ENCODE peak calls at places on chromosomes 6 and 20, in six cellular contexts. O is kidney, E is lung, G is choroid plexus epithelial cell, V is astrocyte of the spinal cord, Y is natural killer cell. W is an unnamed sample.

GRCh38 chr6:35688605-35689322 is at the start of gene FKBP5:
- DNase-seq in O (peak), E (peak), G (peak), V (peak), Y (peak), W (peak)

GRCh38 chr6:44263357-44264100 is 1.8 kb downstream of the NFKBIE start:
- DNase-seq in O (no peak), E (no peak), G (peak), V (no peak), Y (no peak), W (no peak)

GRCh38 chr6:137863126-137863996 is 3.7 kb upstream of the TNFAIP3 start:
- DNase-seq in O (no peak), E (no peak), G (no peak), V (no peak), Y (no peak), W (no peak)

GRCh38 chr6:7241709-7242645 is 71.0 kb downstream of the SSR1 start:
- DNase-seq in O (no peak), E (no peak), G (peak), V (peak), Y (no peak), W (peak)

GRCh38 chr6:155325700-155326516 is 11.6 kb upstream of the TFB1M start:
- DNase-seq in O (no peak), E (no peak), G (no peak), V (no peak), Y (no peak), W (no peak)

GRCh38 chr6:114153448-114153847 is 182.5 kb upstream of the HDAC2 start:
- DNase-seq in O (no peak), E (no peak), G (no peak), V (no peak), Y (no peak), W (no peak)

GRCh38 chr20:23920936-23921335 is 41.4 kb upstream of the CST5 start:
- DNase-seq in O (no peak), E (no peak), G (no peak), V (no peak), Y (no peak), W (no peak)

GRCh38 chr20:46004187-46004586 is 4.5 kb upstream of the MMP9 start:
- DNase-seq in O (no peak), E (no peak), G (no peak), V (no peak), Y (no peak), W (no peak)

GRCh38 chr6:42260972-42261371 is 43.3 kb upstream of the MRPS10 start:
- DNase-seq in O (peak), E (no peak), G (peak), V (no peak), Y (no peak), W (peak)

GRCh38 chr6:47093169-47093568 is 51.0 kb upstream of the ADGRF1 start:
- DNase-seq in O (no peak), E (no peak), G (no peak), V (no peak), Y (no peak), W (no peak)

GRCh38 chr6:158457616-158458278 is 102.1 kb upstream of the TMEM181 start:
- DNase-seq in O (no peak), E (no peak), G (no peak), V (no peak), Y (no peak), W (no peak)

GRCh38 chr20:35342154-35342769 is 50.0 kb upstream of the FAM83C start:
- DNase-seq in O (no peak), E (no peak), G (peak), V (peak), Y (no peak), W (no peak)

GRCh38 chr6:16162003-16162402 is 33.1 kb downstream of the MYLIP start:
- DNase-seq in O (no peak), E (no peak), G (no peak), V (no peak), Y (no peak), W (no peak)

GRCh38 chr20:47099093-47099492 is 204.4 kb downstream of the EYA2 start:
- DNase-seq in O (no peak), E (no peak), G (no peak), V (no peak), Y (no peak), W (no peak)
- TF ChIP-seq CTCF in O (no peak), E (no peak), G (no peak), V (no peak), Y (no peak), W (no peak)

DNA sequence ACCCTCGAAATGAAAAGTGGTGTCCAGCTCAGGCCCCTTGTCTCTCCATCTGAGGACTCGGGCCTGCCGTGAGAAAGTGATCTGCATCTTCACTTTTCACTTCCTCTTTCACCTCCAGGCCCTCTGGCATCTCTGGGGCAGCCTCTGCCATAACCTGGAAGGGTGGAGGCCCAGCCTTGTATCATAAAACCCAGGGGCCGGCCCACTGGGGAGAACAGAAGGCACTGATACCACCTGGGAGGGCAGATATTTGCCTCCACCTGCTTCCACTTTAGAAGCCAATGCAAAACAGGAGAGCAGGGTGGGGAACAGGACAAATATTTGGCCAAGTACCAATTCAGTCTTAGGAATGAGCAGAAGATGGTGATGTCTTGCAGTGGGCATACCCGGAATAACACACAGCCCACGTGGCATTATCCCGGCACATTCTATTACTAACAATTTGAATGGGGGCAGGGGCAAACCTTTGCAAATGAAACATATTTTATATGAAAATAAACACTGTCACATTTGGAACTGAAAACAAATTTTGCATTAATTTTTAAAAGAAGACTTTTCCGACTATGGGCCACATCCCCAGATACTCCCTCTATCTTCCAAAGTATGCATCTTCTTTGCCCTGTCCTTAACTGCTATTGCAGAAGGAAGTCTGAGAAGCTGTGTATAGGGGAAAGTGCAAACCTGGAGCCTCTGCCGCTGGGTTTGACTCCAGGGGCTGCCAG is 69.2 kb upstream of the TBC1D7 start:
- DNase-seq in O (no peak), E (no peak), G (no peak), V (no peak), Y (no peak), W (no peak)
- TF ChIP-seq CTCF in O (no peak), E (no peak), G (peak), V (peak), Y (no peak), W (no peak)

GRCh38 chr20:62396367-62397239 is 9.7 kb downstream of the RPS21 start:
- DNase-seq in O (no peak), E (no peak), G (no peak), V (no peak), Y (no peak), W (no peak)

GRCh38 chr20:62393266-62393665 is 6.4 kb downstream of the RPS21 start:
- DNase-seq in O (no peak), E (no peak), G (no peak), V (no peak), Y (no peak), W (no peak)

GRCh38 chr20:62394248-62395245 is 7.6 kb downstream of the RPS21 start:
- DNase-seq in O (no peak), E (no peak), G (no peak), V (no peak), Y (no peak), W (no peak)

GRCh38 chr20:62393830-62394229 is 6.9 kb downstream of the RPS21 start:
- DNase-seq in O (no peak), E (no peak), G (no peak), V (no peak), Y (no peak), W (no peak)

DNA sequence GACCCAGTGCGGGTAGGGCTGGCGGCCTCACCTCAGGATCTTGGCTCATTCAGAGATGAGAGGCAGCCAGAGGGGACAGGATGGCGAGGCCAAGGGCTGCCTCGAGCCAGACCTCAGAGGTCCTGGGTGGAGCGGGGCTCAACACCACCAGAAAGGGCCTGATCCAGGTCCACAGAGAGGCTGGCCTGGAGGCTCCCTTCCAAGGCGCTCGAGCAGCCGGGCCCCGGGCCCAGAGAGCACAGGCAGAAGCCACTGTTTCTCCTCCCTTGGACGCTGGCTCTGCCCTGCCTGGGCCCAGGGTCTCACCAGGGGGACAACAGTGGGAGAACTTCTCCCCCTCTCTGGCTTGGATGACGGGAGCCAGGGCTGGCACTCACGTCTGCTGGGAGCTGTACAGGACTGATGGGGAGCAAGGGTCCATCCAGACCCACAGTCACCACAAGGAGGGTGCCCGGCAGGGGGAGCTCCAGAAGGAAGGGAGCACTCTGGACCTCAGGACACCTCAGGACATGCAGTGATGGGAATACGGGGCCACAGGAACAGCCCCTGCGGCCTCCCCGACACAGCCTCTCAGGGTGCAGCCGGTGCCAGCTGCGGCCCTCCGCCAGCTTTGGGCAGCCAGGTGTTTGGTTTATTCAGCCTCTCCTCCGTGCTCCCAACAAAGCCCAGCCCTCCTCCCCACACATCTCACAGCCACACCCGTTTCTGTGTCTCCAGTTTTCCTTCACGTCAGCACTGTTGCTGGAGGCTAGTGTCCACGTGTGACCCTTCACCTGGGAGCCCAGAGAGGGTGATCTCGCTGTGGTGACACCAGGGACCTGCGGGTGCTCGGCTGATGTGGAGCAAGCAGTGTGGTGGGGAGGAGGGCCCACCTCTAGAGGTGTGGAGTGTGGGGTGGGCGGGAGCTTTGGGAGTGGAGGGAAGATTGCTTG is 8.7 kb downstream of the RPS21 start:
- DNase-seq in O (no peak), E (no peak), G (no peak), V (no peak), Y (no peak), W (no peak)
- TF ChIP-seq CTCF in O (no peak), E (no peak), G (peak), V (peak), Y (no peak), W (no peak)

DNA sequence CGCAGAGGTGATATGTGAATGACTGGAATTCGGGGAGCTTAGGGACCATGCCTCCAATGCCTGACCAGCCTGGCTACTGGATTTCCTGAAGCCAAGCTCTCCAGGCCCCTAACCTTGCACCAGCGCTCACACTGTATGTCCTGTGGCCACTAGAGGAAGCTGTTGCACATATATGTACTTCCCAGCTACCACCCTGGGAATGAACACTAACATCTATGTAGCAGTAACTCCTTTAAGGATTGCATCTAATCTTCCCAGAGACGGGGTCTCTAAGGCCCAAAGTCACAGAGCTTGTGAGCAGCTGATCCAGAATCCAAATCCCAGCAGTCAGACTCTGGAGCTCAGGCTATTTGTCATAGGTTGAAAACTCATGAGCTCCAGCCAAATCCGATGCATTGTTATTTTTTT is 20.4 kb upstream of the BPIFB1 start:
- DNase-seq in O (no peak), E (no peak), G (peak), V (peak), Y (no peak), W (peak)
- TF ChIP-seq CTCF in O (peak), E (peak), G (peak), V (peak), Y (no peak), W (peak)

DNA sequence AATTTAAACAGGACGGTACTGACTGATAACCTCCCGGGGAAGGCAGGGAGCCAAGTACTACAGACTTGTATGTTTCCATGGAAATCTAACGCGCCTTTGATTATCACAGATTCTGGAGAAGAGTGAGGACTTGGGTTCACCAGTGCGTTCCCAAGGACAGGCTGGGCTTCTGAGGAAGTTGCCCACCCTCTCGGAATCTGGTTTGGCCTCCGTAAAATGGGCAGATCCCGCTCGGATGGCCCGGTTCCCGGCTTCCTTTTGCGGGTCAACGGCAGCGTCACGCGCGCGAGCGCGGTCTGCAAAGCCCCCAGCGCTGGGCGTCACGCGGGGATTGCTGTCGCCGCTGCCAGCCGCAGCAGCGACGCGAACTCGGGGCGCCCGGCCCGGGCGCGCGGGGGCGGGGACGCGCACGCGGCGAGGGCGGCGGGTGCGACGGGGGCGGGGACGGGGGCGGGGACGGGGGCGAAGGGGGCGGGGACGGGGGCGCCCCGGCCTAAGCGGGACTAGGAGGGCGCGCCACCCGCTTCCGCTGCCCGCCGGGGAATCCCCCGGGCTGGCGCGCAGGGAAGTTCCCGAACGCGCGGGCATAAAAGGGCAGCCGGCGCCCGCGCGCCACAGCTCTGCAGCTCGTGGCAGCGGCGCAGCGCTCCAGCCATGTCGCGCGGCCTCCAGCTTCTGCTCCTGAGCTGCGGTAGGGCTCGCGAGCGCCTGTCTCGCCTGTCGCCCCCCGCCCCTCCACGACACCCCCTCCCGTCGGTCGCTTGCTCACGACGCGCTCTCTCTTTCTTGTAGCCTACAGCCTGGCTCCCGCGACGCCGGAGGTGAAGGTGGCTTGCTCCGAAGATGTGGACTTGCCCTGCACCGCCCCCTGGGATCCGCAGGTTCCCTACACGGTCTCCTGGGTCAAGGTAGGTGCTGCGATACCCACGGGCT is at the start of gene CD83:
- DNase-seq in O (peak), E (peak), G (peak), V (no peak), Y (peak), W (peak)
- TF ChIP-seq CTCF in O (no peak), E (no peak), G (peak), V (peak), Y (no peak), W (peak)

GRCh38 chr20:36402708-36403107 is 96.6 kb downstream of the DLGAP4 start:
- DNase-seq in O (no peak), E (no peak), G (no peak), V (no peak), Y (no peak), W (no peak)

GRCh38 chr20:36407196-36407733 is 101.1 kb downstream of the DLGAP4 start:
- DNase-seq in O (no peak), E (no peak), G (peak), V (no peak), Y (no peak), W (no peak)

GRCh38 chr20:36405255-36405654 is 99.1 kb downstream of the DLGAP4 start:
- DNase-seq in O (no peak), E (no peak), G (peak), V (no peak), Y (no peak), W (no peak)

GRCh38 chr20:36404435-36404978 is 98.4 kb downstream of the DLGAP4 start:
- DNase-seq in O (no peak), E (no peak), G (no peak), V (no peak), Y (no peak), W (no peak)

DNA sequence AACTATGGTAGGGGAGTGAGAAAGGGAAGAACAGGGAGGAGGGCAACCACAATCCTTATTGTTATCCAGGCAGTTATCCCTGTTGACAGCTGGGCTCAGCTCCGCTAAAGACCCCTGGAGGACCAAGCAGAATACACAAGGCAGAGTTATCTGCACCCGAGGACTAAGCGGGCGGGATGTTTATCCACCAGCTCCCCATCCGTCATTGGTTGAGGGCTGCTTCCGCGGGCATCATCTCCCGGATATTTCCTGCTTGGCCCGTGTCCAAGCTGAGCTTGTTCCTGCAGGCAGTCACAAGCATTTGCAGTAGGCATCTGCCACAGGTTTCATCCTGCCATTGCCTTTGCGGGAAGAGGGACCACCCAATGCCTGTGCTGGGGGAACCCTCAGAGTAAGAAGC is 102.1 kb downstream of the DLGAP4 start:
- DNase-seq in O (peak), E (no peak), G (peak), V (no peak), Y (no peak), W (no peak)
- TF ChIP-seq CTCF in O (no peak), E (no peak), G (no peak), V (no peak), Y (no peak), W (no peak)

DNA sequence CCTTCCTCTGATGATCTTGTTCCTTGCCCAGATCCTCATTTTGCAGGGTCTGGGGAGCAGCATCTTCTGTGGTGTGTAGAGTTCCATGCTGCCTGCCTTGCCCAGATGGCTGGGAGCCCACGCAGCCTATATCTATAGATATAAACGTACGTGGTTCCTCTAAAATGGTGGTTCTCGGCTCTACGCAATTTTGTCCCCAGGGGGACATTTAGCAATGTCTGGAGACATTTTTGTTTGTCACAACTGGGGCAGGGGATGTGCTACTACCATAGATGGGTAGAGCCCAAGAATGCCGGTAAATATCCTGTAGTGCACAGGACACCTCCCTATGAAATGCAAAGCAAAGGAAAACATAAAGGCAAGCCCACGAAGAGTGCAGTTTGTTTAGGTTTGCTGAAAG is 98.4 kb upstream of the SPACA1 start:
- DNase-seq in O (no peak), E (no peak), G (no peak), V (no peak), Y (no peak), W (no peak)
- TF ChIP-seq CTCF in O (no peak), E (no peak), G (no peak), V (no peak), Y (no peak), W (no peak)

GRCh38 chr20:49905415-49906091 is 9.8 kb downstream of the SPATA2 start:
- DNase-seq in O (no peak), E (no peak), G (no peak), V (no peak), Y (no peak), W (no peak)
- TF ChIP-seq CTCF in O (no peak), E (no peak), G (no peak), V (no peak), Y (no peak), W (no peak)